ENCODE peak calls at places on chromosomes 11 and 22, in ten cellular contexts. A is EL; P is dorsolateral prefrontal cortex; F is upper lobe of right lung; R is pulmonary artery endothelial cell; W is activated CD8-positive, alpha-beta memory T cell treated with anti-CD3 and anti-CD28 coated beads, Interleukin-2, amount 10 ng/mL, durations not matched to agents 7 days and 5 days; T is dermis blood vessel endothelial cell; K is fibroblast of mammary gland; O is stimulated activated CD8-positive, alpha-beta memory T cell treated with anti-CD3 and anti-CD28 coated beads, Interleukin-2, amount 100 ng/mL, for 48 hours; Z is psoas muscle. Y is an unnamed sample.

GRCh38 chr22:17436382-17436951 is 67.2 kb downstream of the CECR2 start:
- DNase-seq in A (no peak), K (peak), T (no peak), R (no peak), Z (no peak), P (no peak), O (no peak), W (no peak), F (no peak), Y (no peak)

GRCh38 chr11:762421-763072 is 14.7 kb downstream of the GATD1 start:
- DNase-seq in K (peak), F (no peak), P (no peak), O (no peak), T (peak), R (no peak), W (no peak), A (peak), Z (no peak), Y (peak)

GRCh38 chr11:102430158-102430836 is 22.3 kb downstream of the TMEM123 start:
- DNase-seq in W (no peak), A (peak), F (no peak), P (no peak), Z (no peak), R (no peak), T (no peak), O (no peak), K (peak), Y (no peak)

GRCh38 chr11:64095949-64096348 is 60.2 kb downstream of the FLRT1 start:
- DNase-seq in A (no peak), R (no peak), P (no peak), Z (no peak), T (peak), O (no peak), W (no peak), F (no peak), K (no peak), Y (no peak)

GRCh38 chr22:48738204-48738980 is 1089.3 kb downstream of the BRD1 start:
- DNase-seq in R (no peak), O (no peak), Z (no peak), W (no peak), K (no peak), A (no peak), P (no peak), T (no peak), F (peak), Y (no peak)

GRCh38 chr22:36753120-36753802 is 22.7 kb downstream of the IFT27 start:
- DNase-seq in Z (no peak), R (no peak), K (no peak), W (no peak), A (no peak), T (peak), P (no peak), O (no peak), F (peak), Y (no peak)

GRCh38 chr11:125402436-125402835 is 93.6 kb downstream of the FEZ1 start:
- DNase-seq in Z (no peak), F (no peak), T (peak), W (no peak), K (peak), R (no peak), P (no peak), A (peak), O (no peak), Y (no peak)

GRCh38 chr11:64096835-64097234 is 61.1 kb downstream of the FLRT1 start:
- DNase-seq in F (peak), W (no peak), Z (no peak), P (no peak), R (no peak), T (no peak), A (no peak), K (no peak), O (no peak), Y (no peak)

GRCh38 chr11:110972640-110973039 is 260.4 kb upstream of the ARHGAP20 start:
- DNase-seq in F (no peak), A (peak), O (no peak), K (peak), T (no peak), W (no peak), P (no peak), R (no peak), Z (no peak), Y (peak)

GRCh38 chr11:61919113-61919840 is 1.9 kb upstream of the RAB3IL1 start:
- DNase-seq in A (no peak), O (no peak), P (no peak), K (no peak), R (no peak), T (no peak), Z (no peak), F (no peak), W (no peak), Y (no peak)

GRCh38 chr11:46277623-46278386 is at the start of gene CREB3L1:
- DNase-seq in P (no peak), O (no peak), F (peak), W (no peak), Z (peak), K (peak), R (no peak), T (no peak), A (peak), Y (no peak)

GRCh38 chr11:62256281-62256680 is 13.7 kb upstream of the SCGB2A2 start:
- DNase-seq in K (peak), R (no peak), F (no peak), O (no peak), T (no peak), P (no peak), A (no peak), Z (no peak), W (no peak), Y (no peak)

GRCh38 chr11:117830674-117831351 is 6.3 kb upstream of the FXYD2 start:
- DNase-seq in F (no peak), T (no peak), A (no peak), K (no peak), R (no peak), O (no peak), P (no peak), W (peak), Z (no peak), Y (no peak)